ENCODE peak calls at places on chromosomes 11 and 22, in nine cellular contexts. One of them, this sample, is unnamed.

GRCh38 chr11:64998141-64998540 is 1.4 kb upstream of the BATF2 start:
- DNase-seq in AG08396: no peak
- DNase-seq in right cardiac atrium: no peak
- DNase-seq in astrocyte of the spinal cord: no peak
- DNase-seq in Peyer's patch: no peak
- DNase-seq in cardiac fibroblast: no peak
- DNase-seq in pulmonary artery endothelial cell: no peak
- DNase-seq in AG04450: no peak
- DNase-seq in GDM1: no peak
- DNase-seq in this sample: no peak

GRCh38 chr22:46024136-46024840 is 47.3 kb upstream of the WNT7B start:
- DNase-seq in AG08396: no peak
- DNase-seq in right cardiac atrium: peak; percentile 43
- DNase-seq in astrocyte of the spinal cord: no peak
- DNase-seq in Peyer's patch: no peak
- DNase-seq in cardiac fibroblast: no peak
- DNase-seq in pulmonary artery endothelial cell: no peak
- DNase-seq in AG04450: no peak
- DNase-seq in GDM1: no peak
- DNase-seq in this sample: no peak

GRCh38 chr22:35642305-35642741 is 5.9 kb upstream of the APOL6 start:
- DNase-seq in AG08396: peak; percentile 47
- DNase-seq in right cardiac atrium: peak; percentile 63
- DNase-seq in astrocyte of the spinal cord: no peak
- DNase-seq in Peyer's patch: peak; percentile 4
- DNase-seq in cardiac fibroblast: peak; percentile 41
- DNase-seq in pulmonary artery endothelial cell: no peak
- DNase-seq in AG04450: no peak
- DNase-seq in GDM1: no peak
- DNase-seq in this sample: no peak

GRCh38 chr11:108062336-108062735 is 53.6 kb downstream of the CUL5 start:
- DNase-seq in AG08396: no peak
- DNase-seq in right cardiac atrium: no peak
- DNase-seq in astrocyte of the spinal cord: no peak
- DNase-seq in Peyer's patch: no peak
- DNase-seq in cardiac fibroblast: no peak
- DNase-seq in pulmonary artery endothelial cell: no peak
- DNase-seq in AG04450: no peak
- DNase-seq in GDM1: no peak
- DNase-seq in this sample: no peak

GRCh38 chr22:46114518-46115387 is 35.6 kb upstream of the PPARA start:
- DNase-seq in AG08396: no peak
- DNase-seq in right cardiac atrium: no peak
- DNase-seq in astrocyte of the spinal cord: no peak
- DNase-seq in Peyer's patch: no peak
- DNase-seq in cardiac fibroblast: no peak
- DNase-seq in pulmonary artery endothelial cell: no peak
- DNase-seq in AG04450: no peak
- DNase-seq in GDM1: no peak
- DNase-seq in this sample: no peak

GRCh38 chr11:61149624-61150615 is 11.3 kb downstream of the VPS37C start:
- DNase-seq in AG08396: no peak
- DNase-seq in right cardiac atrium: no peak
- DNase-seq in astrocyte of the spinal cord: no peak
- DNase-seq in Peyer's patch: no peak
- DNase-seq in cardiac fibroblast: peak; percentile 38
- DNase-seq in pulmonary artery endothelial cell: no peak
- DNase-seq in AG04450: peak; percentile 20
- DNase-seq in GDM1: no peak
- DNase-seq in this sample: no peak

GRCh38 chr11:5719703-5720495 is 16.3 kb upstream of the OR56B1 start:
- DNase-seq in AG08396: no peak
- DNase-seq in right cardiac atrium: no peak
- DNase-seq in astrocyte of the spinal cord: peak; percentile 18
- DNase-seq in Peyer's patch: no peak
- DNase-seq in cardiac fibroblast: no peak
- DNase-seq in pulmonary artery endothelial cell: no peak
- DNase-seq in AG04450: no peak
- DNase-seq in GDM1: no peak
- DNase-seq in this sample: no peak

GRCh38 chr22:35046744-35047462 is 19.1 kb upstream of the ISX start:
- DNase-seq in AG08396: no peak
- DNase-seq in right cardiac atrium: no peak
- DNase-seq in astrocyte of the spinal cord: no peak
- DNase-seq in Peyer's patch: no peak
- DNase-seq in cardiac fibroblast: no peak
- DNase-seq in pulmonary artery endothelial cell: no peak
- DNase-seq in AG04450: no peak
- DNase-seq in GDM1: no peak
- DNase-seq in this sample: no peak

GRCh38 chr11:65224939-65225283 is 36.9 kb upstream of the POLA2 start:
- DNase-seq in AG08396: peak; percentile 68
- DNase-seq in right cardiac atrium: no peak
- DNase-seq in astrocyte of the spinal cord: peak; percentile 60
- DNase-seq in Peyer's patch: no peak
- DNase-seq in cardiac fibroblast: peak; percentile 75
- DNase-seq in pulmonary artery endothelial cell: peak; percentile 32
- DNase-seq in AG04450: peak; percentile 38
- DNase-seq in GDM1: no peak
- DNase-seq in this sample: no peak

GRCh38 chr11:118437046-118437735 is 899 bp downstream of the KMT2A start:
- DNase-seq in AG08396: peak; percentile 55
- DNase-seq in right cardiac atrium: no peak
- DNase-seq in astrocyte of the spinal cord: peak; percentile 23
- DNase-seq in Peyer's patch: peak; percentile 75
- DNase-seq in cardiac fibroblast: no peak
- DNase-seq in pulmonary artery endothelial cell: no peak
- DNase-seq in AG04450: no peak
- DNase-seq in GDM1: no peak
- DNase-seq in this sample: peak; percentile 30

This sample was measured in hypothalamus.